ENCODE peak calls at places on chromosome 17, in seven cellular contexts. K is psoas muscle; U is activated effector memory CD4-positive, alpha-beta T cell treated with Interleukin-2 at 50 U/mL for 16 hours; M is stomach; I is C1 segment of cervical spinal cord; S is GM13977; Y is BJ. P is an unnamed sample.

GRCh38 chr17:75830168-75831031 is 13.8 kb downstream of the UNC13D start:
- DNase-seq in K (no peak), U (no peak), M (no peak), I (no peak), S (peak), Y (no peak), P (peak)

GRCh38 chr17:1727258-1727789 is 2.8 kb downstream of the WDR81 start:
- DNase-seq in K (no peak), U (no peak), M (no peak), I (no peak), S (no peak), Y (no peak), P (no peak)

GRCh38 chr17:26809033-26809432 is 484.9 kb upstream of the WSB1 start:
- DNase-seq in K (no peak), U (no peak), M (no peak), I (no peak), S (no peak), Y (no peak), P (no peak)

GRCh38 chr17:9217151-9218067 is 196.1 kb downstream of the NTN1 start:
- DNase-seq in K (no peak), U (no peak), M (no peak), I (no peak), S (no peak), Y (peak), P (no peak)

GRCh38 chr17:27577884-27578717 is 52.9 kb upstream of the LGALS9 start:
- DNase-seq in K (peak), U (no peak), M (no peak), I (no peak), S (peak), Y (no peak), P (no peak)

GRCh38 chr17:14301279-14301760 is 439 bp downstream of the HS3ST3B1 start:
- DNase-seq in K (no peak), U (no peak), M (peak), I (no peak), S (peak), Y (no peak), P (no peak)

GRCh38 chr17:42692489-42692888 is 10.2 kb downstream of the CNTNAP1 start:
- DNase-seq in K (no peak), U (no peak), M (no peak), I (no peak), S (no peak), Y (no peak), P (no peak)

GRCh38 chr17:58005031-58005727 is 1.9 kb downstream of the SRSF1 start:
- DNase-seq in K (no peak), U (no peak), M (no peak), I (no peak), S (no peak), Y (no peak), P (no peak)

GRCh38 chr17:51229889-51230288 is 30.0 kb downstream of the MBTD1 start:
- DNase-seq in K (no peak), U (no peak), M (no peak), I (no peak), S (no peak), Y (no peak), P (no peak)

GRCh38 chr17:40819528-40820125 is 2.8 kb downstream of the KRT10 start:
- DNase-seq in K (no peak), U (no peak), M (no peak), I (no peak), S (no peak), Y (no peak), P (no peak)

GRCh38 chr17:57424777-57425188 is 168.5 kb downstream of the MSI2 start:
- DNase-seq in K (no peak), U (no peak), M (no peak), I (no peak), S (no peak), Y (no peak), P (no peak)

GRCh38 chr17:4605826-4606225 is 21.5 kb downstream of the SMTNL2 start:
- DNase-seq in K (no peak), U (no peak), M (no peak), I (peak), S (no peak), Y (no peak), P (no peak)

GRCh38 chr17:3950584-3950983 is 13.7 kb downstream of the ATP2A3 start:
- DNase-seq in K (no peak), U (no peak), M (no peak), I (no peak), S (no peak), Y (no peak), P (no peak)

GRCh38 chr17:72205357-72205756 is 84.5 kb downstream of the SOX9 start:
- DNase-seq in K (no peak), U (no peak), M (no peak), I (peak), S (no peak), Y (no peak), P (no peak)